ENCODE peak calls at places on chromosome 7, in four cellular contexts. M is HL-60, R is K562, E is GM12878. B is an unnamed sample.
A peak's percentile ranks its signal among the peaks of the same experiment; 100 is the strongest.

GRCh38 chr7:12635830-12636229 is 51.6 kb upstream of the ARL4A start:
- DNase-seq in M (no peak), R (no peak), E (peak; percentile 32), B (no peak)

GRCh38 chr7:44306608-44307007 is 18.8 kb downstream of the CAMK2B start:
- DNase-seq in M (peak; percentile 12), R (no peak), E (no peak), B (no peak)

GRCh38 chr7:156892086-156892800 is 740 bp downstream of the LMBR1 start:
- DNase-seq in M (no peak), R (peak; percentile 86), E (no peak), B (peak; percentile 50)

GRCh38 chr7:79732535-79732934 is 279.1 kb upstream of the MAGI2 start:
- DNase-seq in M (no peak), R (no peak), E (no peak), B (no peak)

GRCh38 chr7:126589068-126589684 is 663.6 kb downstream of the GRM8 start:
- DNase-seq in M (no peak), R (no peak), E (no peak), B (no peak)

GRCh38 chr7:93198472-93198871 is 27.8 kb downstream of the HEPACAM2 start:
- DNase-seq in M (no peak), R (no peak), E (no peak), B (no peak)

GRCh38 chr7:72254455-72254854 is 157.7 kb downstream of the CALN1 start:
- DNase-seq in M (no peak), R (no peak), E (no peak), B (no peak)

GRCh38 chr7:70829221-70830059 is 302.5 kb upstream of the GALNT17 start:
- DNase-seq in M (peak; percentile 17), R (peak; percentile 73), E (no peak), B (peak; percentile 52)

GRCh38 chr7:34821965-34822558 is 164.0 kb downstream of the NPSR1 start:
- DNase-seq in M (no peak), R (no peak), E (no peak), B (no peak)

GRCh38 chr7:157691521-157692155 is 354.8 kb downstream of the DNAJB6 start:
- DNase-seq in M (no peak), R (no peak), E (no peak), B (no peak)

GRCh38 chr7:155769701-155770100 is 42.6 kb downstream of the SHH start:
- DNase-seq in M (no peak), R (no peak), E (no peak), B (no peak)

GRCh38 chr7:49403844-49404243 is 369.6 kb upstream of the VWC2 start:
- DNase-seq in M (no peak), R (no peak), E (no peak), B (no peak)

GRCh38 chr7:38679419-38679818 is 48.2 kb upstream of the AMPH start:
- DNase-seq in M (no peak), R (no peak), E (no peak), B (no peak)

GRCh38 chr7:37031571-37032257 is 307.4 kb upstream of the AOAH start:
- DNase-seq in M (peak; percentile 61), R (peak; percentile 37), E (no peak), B (no peak)

GRCh38 chr7:101707587-101707986 is 78.5 kb upstream of the MYL10 start:
- DNase-seq in M (no peak), R (no peak), E (no peak), B (no peak)

GRCh38 chr7:27151341-27151944 is 940 bp downstream of the HOXA3 start:
- DNase-seq in M (no peak), R (no peak), E (no peak), B (no peak)

GRCh38 chr7:81501220-81501619 is 268.6 kb downstream of the HGF start:
- DNase-seq in M (no peak), R (no peak), E (no peak), B (no peak)

GRCh38 chr7:120876922-120877321 is 19.0 kb upstream of the TSPAN12 start:
- DNase-seq in M (no peak), R (no peak), E (no peak), B (no peak)

GRCh38 chr7:149713731-149714068 is 59.7 kb downstream of the ZNF467 start:
- DNase-seq in M (no peak), R (no peak), E (no peak), B (no peak)

GRCh38 chr7:1706721-1707613 is 36.9 kb downstream of the ELFN1 start:
- DNase-seq in M (no peak), R (no peak), E (no peak), B (peak; percentile 6)

GRCh38 chr7:131627589-131628212 is 71.3 kb upstream of the PODXL start:
- DNase-seq in M (no peak), R (no peak), E (no peak), B (no peak)

GRCh38 chr7:30086529-30086928 is 48.3 kb upstream of the MTURN start:
- DNase-seq in M (no peak), R (no peak), E (no peak), B (no peak)

GRCh38 chr7:7416031-7416968 is 119.4 kb downstream of the COL28A1 start:
- DNase-seq in M (no peak), R (no peak), E (no peak), B (no peak)

GRCh38 chr7:28358423-28358868 is 53.9 kb upstream of the CREB5 start:
- DNase-seq in M (no peak), R (no peak), E (no peak), B (no peak)

GRCh38 chr7:2523941-2524807 is 4.6 kb downstream of the LFNG start:
- DNase-seq in M (peak; percentile 45), R (peak; percentile 64), E (no peak), B (no peak)

GRCh38 chr7:99308461-99309074 is 17.1 kb upstream of the ARPC1A start:
- DNase-seq in M (no peak), R (no peak), E (no peak), B (no peak)

GRCh38 chr7:107528461-107528860 is 35.3 kb downstream of the COG5 start:
- DNase-seq in M (no peak), R (no peak), E (no peak), B (no peak)

GRCh38 chr7:127751062-127751722 is 99.2 kb downstream of the SND1 start:
- DNase-seq in M (no peak), R (no peak), E (no peak), B (no peak)

GRCh38 chr7:140977351-140978140 is 37.2 kb downstream of the MRPS33 start:
- DNase-seq in M (no peak), R (no peak), E (no peak), B (no peak)

GRCh38 chr7:1055084-1055450 is 10.7 kb downstream of the GPR146 start:
- DNase-seq in M (no peak), R (peak; percentile 83), E (no peak), B (no peak)

GRCh38 chr7:69749358-69749757 is 151.1 kb downstream of the AUTS2 start:
- DNase-seq in M (no peak), R (no peak), E (no peak), B (no peak)

GRCh38 chr7:95491634-95492314 is 6.0 kb downstream of the ASB4 start:
- DNase-seq in M (no peak), R (peak; percentile 19), E (no peak), B (no peak)

GRCh38 chr7:139735912-139736595 is 41.7 kb downstream of the HIPK2 start:
- DNase-seq in M (no peak), R (no peak), E (no peak), B (no peak)

GRCh38 chr7:65509368-65510186 is 135.9 kb downstream of the ZNF92 start:
- DNase-seq in M (no peak), R (no peak), E (no peak), B (no peak)

GRCh38 chr7:78176186-78176585 is 377.6 kb downstream of the PHTF2 start:
- DNase-seq in M (no peak), R (no peak), E (no peak), B (no peak)
- TF ChIP-seq SPI1 in M (no peak), R (no peak), E (no peak), B (no peak)

GRCh38 chr7:104093127-104093526 is 103.7 kb upstream of the RELN start:
- DNase-seq in M (no peak), R (no peak), E (no peak), B (no peak)

GRCh38 chr7:104098890-104099289 is 108.9 kb downstream of the ORC5 start:
- DNase-seq in M (no peak), R (no peak), E (no peak), B (no peak)

GRCh38 chr7:104096683-104097082 is 107.2 kb upstream of the RELN start:
- DNase-seq in M (no peak), R (no peak), E (no peak), B (no peak)
- TF ChIP-seq SPI1 in M (no peak), R (no peak), E (no peak), B (no peak)

GRCh38 chr7:128827248-128827958 is 2.8 kb upstream of the FLNC start:
- DNase-seq in M (no peak), R (peak; percentile 63), E (no peak), B (no peak)
- TF ChIP-seq SPI1 in M (no peak), R (no peak), E (no peak), B (no peak)

GRCh38 chr7:5354460-5355279 is 69.0 kb downstream of the TNRC18 start:
- DNase-seq in M (no peak), R (no peak), E (no peak), B (no peak)
- TF ChIP-seq SPI1 in M (no peak), R (no peak), E (no peak), B (no peak)

GRCh38 chr7:32453286-32454011 is 36.7 kb downstream of the LSM5 start:
- DNase-seq in M (no peak), R (no peak), E (no peak), B (no peak)
- TF ChIP-seq SPI1 in M (no peak), R (no peak), E (no peak), B (no peak)

GRCh38 chr7:105675873-105676484 is 94.7 kb upstream of the EFCAB10 start:
- DNase-seq in M (no peak), R (no peak), E (no peak), B (no peak)
- TF ChIP-seq SPI1 in M (no peak), R (no peak), E (no peak), B (no peak)

GRCh38 chr7:109246330-109247077 is 676.8 kb downstream of the DNAJB9 start:
- DNase-seq in M (no peak), R (no peak), E (no peak), B (no peak)
- TF ChIP-seq SPI1 in M (no peak), R (no peak), E (no peak), B (no peak)

B was measured in GM12891.